ENCODE peak calls at places on chromosomes 16 and 17, in six cellular contexts. E, Q, P, J, O and G are unnamed samples.

GRCh38 chr16:68003031-68003430 is 3.7 kb upstream of the DPEP2 start:
- DNase-seq in E (no peak), Q (no peak), P (peak), J (no peak), O (no peak), G (no peak)

GRCh38 chr16:64150193-64150592 is 971.7 kb downstream of the CDH11 start:
- DNase-seq in E (no peak), Q (no peak), P (peak), J (no peak), O (no peak), G (no peak)

GRCh38 chr16:71658771-71659170 is 32.8 kb downstream of the MARVELD3 start:
- DNase-seq in E (no peak), Q (no peak), P (no peak), J (no peak), O (no peak), G (no peak)

GRCh38 chr16:49918257-49918656 is 62.3 kb upstream of the ZNF423 start:
- DNase-seq in E (no peak), Q (no peak), P (no peak), J (no peak), O (no peak), G (no peak)

GRCh38 chr17:48068491-48068961 is 20.4 kb downstream of the NFE2L1 start:
- DNase-seq in E (no peak), Q (no peak), P (peak), J (peak), O (no peak), G (no peak)

GRCh38 chr17:6428207-6428965 is 6.5 kb downstream of the AIPL1 start:
- DNase-seq in E (no peak), Q (no peak), P (no peak), J (no peak), O (no peak), G (no peak)

GRCh38 chr17:27244481-27245223 is 49.3 kb upstream of the WSB1 start:
- DNase-seq in E (peak), Q (peak), P (peak), J (no peak), O (peak), G (peak)

GRCh38 chr17:29567362-29568330 is 809 bp upstream of the ABHD15 start:
- DNase-seq in E (peak), Q (peak), P (peak), J (peak), O (peak), G (peak)

GRCh38 chr17:31824771-31825360 is 34.2 kb downstream of the COPRS start:
- DNase-seq in E (no peak), Q (no peak), P (peak), J (no peak), O (no peak), G (no peak)

GRCh38 chr16:79370736-79371135 is 229.8 kb downstream of the MAF start:
- DNase-seq in E (no peak), Q (no peak), P (no peak), J (no peak), O (no peak), G (no peak)

GRCh38 chr17:27633312-27634025 is 2.5 kb downstream of the LGALS9 start:
- DNase-seq in E (no peak), Q (no peak), P (peak), J (no peak), O (no peak), G (no peak)

GRCh38 chr16:62625291-62625690 is 589.1 kb upstream of the CDH8 start:
- DNase-seq in E (no peak), Q (no peak), P (no peak), J (no peak), O (no peak), G (no peak)

GRCh38 chr16:85989863-85990643 is 91.1 kb downstream of the IRF8 start:
- DNase-seq in E (no peak), Q (peak), P (no peak), J (no peak), O (no peak), G (no peak)

GRCh38 chr17:2063306-2064146 is 8.6 kb downstream of the HIC1 start:
- DNase-seq in E (no peak), Q (peak), P (peak), J (no peak), O (no peak), G (no peak)

GRCh38 chr16:27446721-27447120 is 44.7 kb downstream of the IL21R start:
- DNase-seq in E (no peak), Q (peak), P (no peak), J (no peak), O (peak), G (no peak)

GRCh38 chr16:48605518-48606110 is 4.4 kb downstream of the N4BP1 start:
- DNase-seq in E (peak), Q (no peak), P (no peak), J (no peak), O (no peak), G (peak)

GRCh38 chr17:75115545-75115944 is 5.8 kb downstream of the ARMC7 start:
- DNase-seq in E (no peak), Q (no peak), P (no peak), J (no peak), O (no peak), G (no peak)

GRCh38 chr17:15917021-15917438 is 27.9 kb upstream of the ADORA2B start:
- DNase-seq in E (no peak), Q (no peak), P (no peak), J (no peak), O (no peak), G (no peak)

GRCh38 chr17:781920-782731 is at the start of the genes GLOD4 and MRM3:
- DNase-seq in E (peak), Q (peak), P (peak), J (peak), O (peak), G (peak)

GRCh38 chr16:86517033-86517432 is 6.7 kb downstream of the FOXF1 start:
- DNase-seq in E (no peak), Q (peak), P (peak), J (no peak), O (peak), G (no peak)

GRCh38 chr17:64063088-64063487 is 42.7 kb upstream of the ICAM2 start:
- DNase-seq in E (no peak), Q (no peak), P (no peak), J (no peak), O (no peak), G (no peak)

GRCh38 chr17:73232587-73233373 is 28.9 kb downstream of the CPSF4L start:
- DNase-seq in E (peak), Q (peak), P (peak), J (peak), O (no peak), G (no peak)

GRCh38 chr17:81863833-81864768 is 3.8 kb upstream of the P4HB start:
- DNase-seq in E (no peak), Q (no peak), P (no peak), J (no peak), O (no peak), G (no peak)

GRCh38 chr16:56918467-56919012 is 13.4 kb upstream of the HERPUD1 start:
- DNase-seq in E (no peak), Q (peak), P (no peak), J (no peak), O (no peak), G (no peak)

GRCh38 chr17:13491916-13492315 is 109.8 kb downstream of the HS3ST3A1 start:
- DNase-seq in E (no peak), Q (no peak), P (no peak), J (no peak), O (no peak), G (no peak)

GRCh38 chr16:2737895-2738418 is 14.5 kb upstream of the SRRM2 start:
- DNase-seq in E (no peak), Q (peak), P (no peak), J (no peak), O (peak), G (no peak)

GRCh38 chr16:80198995-80199299 is 341.8 kb upstream of the DYNLRB2 start:
- DNase-seq in E (no peak), Q (no peak), P (peak), J (no peak), O (no peak), G (no peak)

GRCh38 chr17:12618557-12618956 is 47.1 kb upstream of the MYOCD start:
- DNase-seq in E (no peak), Q (no peak), P (peak), J (no peak), O (no peak), G (no peak)

GRCh38 chr16:9012848-9013507 is 49.3 kb upstream of the USP7 start:
- DNase-seq in E (no peak), Q (peak), P (no peak), J (no peak), O (peak), G (no peak)

GRCh38 chr17:81665205-81666091 is 957 bp downstream of the OXLD1 start:
- DNase-seq in E (peak), Q (no peak), P (peak), J (peak), O (no peak), G (no peak)

GRCh38 chr16:53995378-53995777 is 291.2 kb downstream of the IRX3 start:
- DNase-seq in E (no peak), Q (no peak), P (no peak), J (no peak), O (no peak), G (peak)

GRCh38 chr16:68444058-68444657 is 4.2 kb downstream of the SMPD3 start:
- DNase-seq in E (no peak), Q (no peak), P (peak), J (no peak), O (no peak), G (no peak)

GRCh38 chr17:55332296-55333041 is 67.7 kb downstream of the HLF start:
- DNase-seq in E (peak), Q (no peak), P (no peak), J (no peak), O (no peak), G (no peak)

GRCh38 chr16:3161235-3162018 is 26.6 kb upstream of the OR1F1 start:
- DNase-seq in E (no peak), Q (peak), P (no peak), J (peak), O (peak), G (no peak)

GRCh38 chr17:57284984-57285646 is 28.8 kb downstream of the MSI2 start:
- DNase-seq in E (no peak), Q (no peak), P (no peak), J (no peak), O (no peak), G (no peak)

GRCh38 chr17:43694081-43694870 is 32.6 kb upstream of the MEOX1 start:
- DNase-seq in E (peak), Q (peak), P (peak), J (peak), O (peak), G (peak)

GRCh38 chr17:46978489-46979022 is 497 bp downstream of the RPRML start:
- DNase-seq in E (no peak), Q (no peak), P (no peak), J (no peak), O (no peak), G (no peak)

GRCh38 chr16:87702325-87702811 is 63.4 kb downstream of the KLHDC4 start:
- DNase-seq in E (no peak), Q (no peak), P (peak), J (peak), O (no peak), G (no peak)

GRCh38 chr16:70267516-70267915 is 15.8 kb upstream of the EXOSC6 start:
- DNase-seq in E (peak), Q (no peak), P (peak), J (peak), O (no peak), G (no peak)

GRCh38 chr17:38892620-38893019 is 22.8 kb downstream of the LASP1 start:
- DNase-seq in E (no peak), Q (no peak), P (no peak), J (no peak), O (no peak), G (no peak)

GRCh38 chr17:38893612-38894011 is 23.8 kb downstream of the LASP1 start:
- DNase-seq in E (peak), Q (no peak), P (no peak), J (no peak), O (peak), G (peak)

GRCh38 chr17:38892083-38892482 is 22.2 kb downstream of the LASP1 start:
- DNase-seq in E (no peak), Q (no peak), P (no peak), J (no peak), O (no peak), G (no peak)

GRCh38 chr17:38894276-38894675 is 24.4 kb downstream of the LASP1 start:
- DNase-seq in E (no peak), Q (no peak), P (no peak), J (no peak), O (no peak), G (no peak)

GRCh38 chr17:38893113-38893512 is 23.3 kb downstream of the LASP1 start:
- DNase-seq in E (no peak), Q (no peak), P (no peak), J (no peak), O (no peak), G (no peak)
- H3K27ac ChIP-seq in E (peak), Q (no peak), P (no peak), J (peak), O (peak), G (peak)

GRCh38 chr16:4240624-4241023 is 1.3 kb downstream of the SRL start:
- DNase-seq in E (no peak), Q (no peak), P (no peak), J (no peak), O (no peak), G (peak)
- H3K4me3 ChIP-seq in E (no peak), Q (no peak), P (no peak), J (no peak), O (peak), G (peak)

DNA sequence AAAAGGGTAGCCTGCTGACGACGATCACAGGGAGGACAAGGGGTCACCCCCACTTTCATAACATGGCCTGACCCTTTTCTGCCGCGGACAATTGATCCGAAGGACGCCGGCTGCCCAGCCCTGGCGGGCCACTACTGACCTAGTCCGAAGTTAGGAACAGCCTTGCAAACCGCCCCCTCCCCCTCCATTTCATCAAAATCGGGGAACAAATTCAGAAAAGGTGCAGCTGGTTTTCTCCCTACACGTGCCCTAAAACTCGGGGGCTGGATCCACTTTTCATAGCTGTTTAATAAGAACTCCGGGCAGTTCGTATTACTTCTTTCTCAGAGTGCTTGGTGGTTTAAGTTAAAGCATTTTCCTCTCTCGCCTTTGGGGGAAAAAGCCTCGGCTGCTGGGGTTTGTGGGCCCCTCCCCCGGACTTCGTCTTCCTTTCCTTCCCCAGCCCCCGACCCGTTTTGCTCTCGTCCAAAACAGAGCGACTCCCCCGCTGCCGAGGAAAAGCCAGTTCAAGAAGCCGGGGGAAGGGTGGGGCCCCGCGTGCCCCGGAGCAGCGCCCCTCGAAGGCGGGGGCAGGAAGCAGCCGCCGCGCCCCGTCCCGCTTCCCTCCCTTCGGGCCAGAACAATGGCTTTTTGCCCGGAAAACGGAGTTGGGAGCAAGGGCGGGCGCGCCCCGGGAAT is 643 bp upstream of the CBX2 start:
- DNase-seq in E (peak), Q (peak), P (peak), J (peak), O (peak), G (peak)
- H3K27ac ChIP-seq in E (peak), Q (no peak), P (no peak), J (peak), O (peak), G (peak)

GRCh38 chr17:41784207-41784744 is 2.2 kb downstream of the JUP start:
- DNase-seq in E (no peak), Q (no peak), P (peak), J (peak), O (no peak), G (peak)

GRCh38 chr17:41785091-41785875 is 1.2 kb downstream of the JUP start:
- DNase-seq in E (no peak), Q (no peak), P (no peak), J (no peak), O (no peak), G (no peak)

GRCh38 chr17:41781404-41782110 is 5.0 kb downstream of the JUP start:
- DNase-seq in E (no peak), Q (no peak), P (no peak), J (no peak), O (no peak), G (peak)

GRCh38 chr17:41779954-41780353 is 6.6 kb downstream of the JUP start:
- DNase-seq in E (no peak), Q (no peak), P (no peak), J (no peak), O (no peak), G (no peak)

DNA sequence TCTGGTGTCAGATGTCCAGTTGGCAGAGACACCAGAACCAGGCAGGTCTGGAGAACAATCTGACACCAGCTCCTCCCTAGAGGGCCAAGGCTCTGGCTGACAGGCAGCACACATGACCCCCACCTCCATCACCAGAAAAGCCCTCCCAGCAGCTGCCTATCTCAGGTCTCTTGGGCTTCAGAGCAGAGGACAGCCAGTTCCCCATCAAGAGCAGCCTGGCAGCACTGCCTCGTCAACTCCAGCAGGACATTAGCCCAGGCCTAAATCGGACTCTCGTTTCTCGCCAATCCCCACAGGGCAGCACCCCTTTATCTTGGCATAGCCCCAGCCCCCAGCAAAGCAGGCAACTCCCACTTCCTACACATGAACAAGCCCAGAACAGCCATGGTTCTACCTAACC is 4.4 kb downstream of the JUP start:
- DNase-seq in E (no peak), Q (no peak), P (no peak), J (no peak), O (peak), G (peak)
- H3K4me3 ChIP-seq in E (no peak), Q (no peak), P (no peak), J (no peak), O (peak), G (peak)

DNA sequence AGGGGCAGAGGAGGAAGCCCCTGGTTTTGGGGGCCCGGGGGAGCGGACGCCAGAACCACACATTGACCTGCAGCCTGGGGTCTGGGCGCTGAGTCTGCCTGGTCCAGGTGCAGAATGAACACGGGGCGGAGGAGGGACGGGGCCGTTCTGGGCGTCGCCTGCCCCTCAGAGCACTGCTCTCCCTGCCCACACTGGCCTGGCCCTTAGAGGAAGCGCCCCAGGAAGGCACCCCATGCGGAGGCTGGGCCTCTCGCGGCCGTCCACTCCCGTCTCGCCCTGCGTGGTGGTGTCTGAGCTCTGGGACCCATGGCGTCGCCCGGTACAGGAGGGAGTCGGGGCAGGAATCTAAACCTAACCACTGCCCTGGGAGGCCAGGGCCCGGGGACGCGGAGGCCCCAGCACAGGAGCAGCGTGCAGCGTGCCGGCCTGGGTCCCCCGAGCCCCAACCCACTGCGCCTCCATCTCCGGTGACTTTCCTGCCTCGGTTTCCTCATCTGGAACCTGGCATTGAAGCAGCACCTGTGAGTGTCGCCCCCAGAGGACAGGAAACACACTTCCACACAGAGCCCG is 4.3 kb downstream of the TPSD1 start:
- DNase-seq in E (no peak), Q (no peak), P (no peak), J (no peak), O (no peak), G (no peak)
- H3K27ac ChIP-seq in E (no peak), Q (no peak), P (no peak), J (no peak), O (no peak), G (no peak)